ENCODE peak calls at places on chromosomes 5 and 9, in ten cellular contexts. R is endothelial cell, A is tibial nerve, S is progenitor cell of endocrine pancreas, L is tibial artery, J is nephron progenitor cell, O is kidney epithelial cell, H is activated T-cell treated with anti-CD3 and anti-CD28 coated beads for 1 hour, W is choroid plexus epithelial cell, E is MCF 10A. M is an unnamed sample.

GRCh38 chr9:120578614-120579013 is 1.4 kb downstream of the CDK5RAP2 start:
- DNase-seq in R (no peak), A (no peak), S (no peak), L (no peak), J (no peak), O (no peak), H (no peak), W (no peak), E (no peak), M (no peak)

GRCh38 chr5:132422720-132423442 is 53.4 kb downstream of the SLC22A5 start:
- DNase-seq in R (no peak), A (no peak), S (no peak), L (no peak), J (no peak), O (no peak), H (no peak), W (peak), E (no peak), M (no peak)

GRCh38 chr5:173633304-173633703 is 16.9 kb upstream of the BOD1 start:
- DNase-seq in R (no peak), A (no peak), S (no peak), L (no peak), J (no peak), O (no peak), H (no peak), W (no peak), E (peak), M (no peak)

GRCh38 chr9:13790055-13790454 is 510.6 kb upstream of the MPDZ start:
- DNase-seq in R (no peak), A (no peak), S (no peak), L (no peak), J (no peak), O (no peak), H (no peak), W (no peak), E (no peak), M (no peak)

GRCh38 chr9:81825831-81826540 is 102.2 kb upstream of the SPATA31D4 start:
- DNase-seq in R (no peak), A (no peak), S (no peak), L (no peak), J (no peak), O (peak), H (no peak), W (peak), E (peak), M (no peak)

GRCh38 chr5:168882283-168882682 is 303.1 kb upstream of the PANK3 start:
- DNase-seq in R (no peak), A (no peak), S (no peak), L (no peak), J (no peak), O (no peak), H (no peak), W (no peak), E (no peak), M (no peak)

GRCh38 chr5:2370626-2371418 is 380.7 kb downstream of the IRX2 start:
- DNase-seq in R (no peak), A (no peak), S (no peak), L (no peak), J (no peak), O (no peak), H (no peak), W (no peak), E (no peak), M (no peak)

GRCh38 chr9:98109052-98109451 is 10.0 kb downstream of the TRIM14 start:
- DNase-seq in R (no peak), A (no peak), S (no peak), L (no peak), J (no peak), O (no peak), H (no peak), W (no peak), E (no peak), M (no peak)

M was measured in non-pigmented ciliary epithelial cell.